ENCODE peak calls at places on chromosomes 7 and 10, in four cellular contexts. S, E, J and B are unnamed samples.

GRCh38 chr7:25389489-25390106 is 161.3 kb upstream of the NPVF start:
- DNase-seq in S (peak), E (peak), J (peak), B (peak)

GRCh38 chr7:30549933-30550493 is 44.7 kb upstream of the GARS1 start:
- DNase-seq in J (no peak), S (no peak), E (no peak), B (peak)

GRCh38 chr7:84139986-84140729 is 54.4 kb downstream of the SEMA3A start:
- DNase-seq in J (peak), S (peak), E (peak), B (no peak)

GRCh38 chr10:85668522-85668921 is 698.1 kb downstream of the GRID1 start:
- DNase-seq in J (no peak), E (no peak), S (no peak), B (no peak)

GRCh38 chr10:64515975-64516699 is 994.9 kb downstream of the REEP3 start:
- DNase-seq in E (no peak), S (no peak), J (no peak), B (no peak)

GRCh38 chr7:122337011-122337410 is 32.5 kb upstream of the FEZF1 start:
- DNase-seq in J (no peak), E (no peak), S (no peak), B (no peak)

GRCh38 chr7:22586806-22587180 is 86.8 kb upstream of the STEAP1B start:
- DNase-seq in S (peak), E (peak), J (peak), B (peak)

GRCh38 chr10:77372400-77372799 is 265.2 kb downstream of the KCNMA1 start:
- DNase-seq in E (no peak), J (no peak), S (no peak), B (no peak)

GRCh38 chr7:105934577-105935185 is 28.4 kb upstream of the CDHR3 start:
- DNase-seq in E (peak), J (no peak), S (peak), B (peak)

GRCh38 chr10:132406181-132406580 is 9.2 kb downstream of the PWWP2B start:
- DNase-seq in S (no peak), J (no peak), E (no peak), B (no peak)

GRCh38 chr7:46900312-46901263 is 681.3 kb downstream of the TNS3 start:
- DNase-seq in J (peak), S (peak), E (no peak), B (peak)

GRCh38 chr7:14899065-14899464 is 3.5 kb downstream of the DGKB start:
- DNase-seq in J (peak), S (no peak), E (no peak), B (peak)

GRCh38 chr10:78981257-78981969 is 87.4 kb upstream of the ZMIZ1 start:
- DNase-seq in J (no peak), S (no peak), E (no peak), B (no peak)

GRCh38 chr10:77024456-77024855 is 613.2 kb downstream of the KCNMA1 start:
- DNase-seq in E (no peak), S (peak), J (no peak), B (no peak)

GRCh38 chr7:51693258-51693657 is 376.6 kb upstream of the COBL start:
- DNase-seq in E (no peak), S (no peak), J (no peak), B (no peak)

GRCh38 chr10:91779011-91779605 is 19.1 kb upstream of the TNKS2 start:
- DNase-seq in J (peak), E (no peak), S (peak), B (no peak)

GRCh38 chr10:80070068-80070467 is 8.4 kb upstream of the TMEM254 start:
- DNase-seq in E (no peak), S (no peak), J (no peak), B (no peak)

GRCh38 chr7:106793015-106793651 is 71.9 kb upstream of the PIK3CG start:
- DNase-seq in J (no peak), E (peak), S (peak), B (peak)

GRCh38 chr10:86356306-86356705 is 10.3 kb downstream of the GRID1 start:
- DNase-seq in E (no peak), S (no peak), J (no peak), B (no peak)

GRCh38 chr7:66415659-66416265 is 210.6 kb downstream of the TPST1 start:
- DNase-seq in J (peak), E (no peak), S (peak), B (peak)

GRCh38 chr7:66418537-66418936 is 210.1 kb upstream of the KCTD7 start:
- DNase-seq in S (no peak), E (no peak), J (no peak), B (no peak)

GRCh38 chr7:66419210-66419609 is 209.5 kb upstream of the KCTD7 start:
- DNase-seq in E (peak), J (no peak), S (peak), B (no peak)

GRCh38 chr7:66409493-66409892 is 204.4 kb downstream of the TPST1 start:
- DNase-seq in J (no peak), S (no peak), E (peak), B (no peak)

DNA sequence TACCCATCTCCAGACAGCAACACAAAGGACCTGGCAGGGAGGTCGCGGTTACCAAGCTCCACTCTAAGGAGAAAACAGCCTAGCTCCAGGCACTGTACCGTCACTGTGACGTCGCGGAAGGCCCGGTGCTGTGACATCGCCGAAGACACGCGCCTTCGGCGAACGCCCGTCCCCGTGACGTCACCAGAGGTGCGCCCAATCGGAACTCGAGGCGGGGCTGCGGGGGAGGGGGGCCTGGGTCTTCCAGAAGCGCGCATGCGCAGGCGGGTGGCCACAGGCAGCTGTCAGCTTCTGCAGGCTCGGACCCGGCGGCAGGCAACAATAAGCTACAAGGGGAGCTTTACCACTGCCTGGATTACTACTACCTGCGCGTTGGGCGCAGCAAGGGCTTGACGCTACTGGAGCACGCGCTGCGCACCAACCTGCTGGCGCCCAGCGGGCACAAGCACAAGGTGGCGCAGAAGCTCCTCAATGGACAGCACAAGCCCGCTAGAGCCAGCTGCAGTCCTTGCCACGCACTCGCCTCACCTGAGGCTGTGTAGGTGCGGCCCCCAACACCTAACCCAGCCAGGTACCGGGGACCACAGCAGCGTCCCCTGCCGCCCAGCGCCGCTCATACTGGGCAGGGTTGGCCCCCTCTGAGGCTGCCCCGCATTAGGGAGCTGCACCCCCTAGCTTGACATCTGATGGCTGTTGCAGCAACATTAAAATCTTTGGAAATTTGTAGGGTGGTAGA is 208.4 kb downstream of the TPST1 start:
- DNase-seq in J (peak), S (peak), E (no peak), B (peak)
- H3K9ac ChIP-seq in J (peak), S (no peak), E (no peak), B (peak)

DNA sequence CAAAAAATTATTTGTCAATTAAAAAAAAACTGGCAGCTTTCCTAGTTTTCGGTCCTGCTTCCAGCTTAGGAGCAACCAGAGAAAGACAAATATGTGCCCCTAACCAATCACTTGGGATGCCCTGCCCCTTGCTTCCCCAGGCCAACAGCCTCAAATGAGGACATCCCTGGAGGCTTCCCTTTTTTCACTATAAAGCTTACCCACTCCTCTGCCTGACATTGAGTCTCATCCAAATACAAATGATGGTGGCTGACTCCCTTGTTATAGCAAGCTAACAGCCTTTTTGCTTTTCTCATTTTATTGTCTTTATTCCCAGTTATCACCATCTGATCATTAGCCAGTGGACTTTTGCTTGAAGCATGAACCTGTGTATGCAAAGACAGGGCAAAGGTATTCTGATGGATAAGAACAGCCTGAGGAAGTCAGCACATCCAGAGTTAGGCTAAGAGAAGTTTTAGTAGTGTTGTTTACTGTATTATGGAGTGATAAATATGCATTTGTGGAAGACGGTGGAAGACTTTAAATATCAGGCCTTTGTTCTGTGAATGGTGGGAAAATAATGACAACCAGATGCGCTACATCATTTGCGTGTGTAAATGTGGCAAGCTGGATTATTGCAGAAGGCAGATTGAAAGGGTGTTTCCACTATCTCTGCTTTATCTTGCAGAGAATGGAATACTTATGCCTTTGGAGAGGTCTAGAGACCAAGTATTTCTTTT is 1.7 kb upstream of the CCM2 start:
- DNase-seq in S (no peak), E (no peak), J (no peak), B (no peak)
- H3K9ac ChIP-seq in S (peak), E (peak), J (no peak), B (peak)

GRCh38 chr7:92177362-92177761 is 1.6 kb downstream of the LRRD1 start:
- DNase-seq in S (peak), J (peak), E (no peak), B (peak)

GRCh38 chr7:92179393-92179924 is 517 bp upstream of the LRRD1 start:
- DNase-seq in S (peak), E (no peak), J (peak), B (no peak)

GRCh38 chr7:92178928-92179373 is at the start of gene LRRD1:
- DNase-seq in S (peak), E (peak), J (peak), B (peak)
- H3K9ac ChIP-seq in S (peak), E (peak), J (peak), B (peak)

GRCh38 chr10:119680050-119680449 is 28.9 kb downstream of the BAG3 start:
- DNase-seq in E (no peak), J (peak), S (peak), B (no peak)

GRCh38 chr10:119677126-119677525 is 25.9 kb downstream of the BAG3 start:
- DNase-seq in E (no peak), S (no peak), J (no peak), B (no peak)

GRCh38 chr10:119680668-119681070 is 29.5 kb downstream of the BAG3 start:
- DNase-seq in J (peak), E (no peak), S (peak), B (no peak)

GRCh38 chr10:119677904-119678755 is 26.9 kb downstream of the BAG3 start:
- DNase-seq in J (no peak), S (peak), E (no peak), B (no peak)

GRCh38 chr10:119679480-119679829 is 28.3 kb downstream of the BAG3 start:
- DNase-seq in E (no peak), J (no peak), S (no peak), B (no peak)
- H3K9ac ChIP-seq in E (no peak), J (peak), S (no peak), B (no peak)

GRCh38 chr7:563629-564170 is 44.1 kb upstream of the PDGFA start:
- DNase-seq in J (no peak), E (no peak), S (no peak), B (no peak)
- H3K9ac ChIP-seq in J (no peak), E (no peak), S (no peak), B (no peak)

GRCh38 chr7:129702761-129703338 is 91.3 kb downstream of the NRF1 start:
- DNase-seq in E (peak), S (no peak), J (peak), B (no peak)

GRCh38 chr7:129703751-129704150 is 92.2 kb downstream of the NRF1 start:
- DNase-seq in E (no peak), J (no peak), S (no peak), B (no peak)

GRCh38 chr7:129702316-129702715 is 90.8 kb downstream of the NRF1 start:
- DNase-seq in J (peak), E (no peak), S (no peak), B (no peak)

DNA sequence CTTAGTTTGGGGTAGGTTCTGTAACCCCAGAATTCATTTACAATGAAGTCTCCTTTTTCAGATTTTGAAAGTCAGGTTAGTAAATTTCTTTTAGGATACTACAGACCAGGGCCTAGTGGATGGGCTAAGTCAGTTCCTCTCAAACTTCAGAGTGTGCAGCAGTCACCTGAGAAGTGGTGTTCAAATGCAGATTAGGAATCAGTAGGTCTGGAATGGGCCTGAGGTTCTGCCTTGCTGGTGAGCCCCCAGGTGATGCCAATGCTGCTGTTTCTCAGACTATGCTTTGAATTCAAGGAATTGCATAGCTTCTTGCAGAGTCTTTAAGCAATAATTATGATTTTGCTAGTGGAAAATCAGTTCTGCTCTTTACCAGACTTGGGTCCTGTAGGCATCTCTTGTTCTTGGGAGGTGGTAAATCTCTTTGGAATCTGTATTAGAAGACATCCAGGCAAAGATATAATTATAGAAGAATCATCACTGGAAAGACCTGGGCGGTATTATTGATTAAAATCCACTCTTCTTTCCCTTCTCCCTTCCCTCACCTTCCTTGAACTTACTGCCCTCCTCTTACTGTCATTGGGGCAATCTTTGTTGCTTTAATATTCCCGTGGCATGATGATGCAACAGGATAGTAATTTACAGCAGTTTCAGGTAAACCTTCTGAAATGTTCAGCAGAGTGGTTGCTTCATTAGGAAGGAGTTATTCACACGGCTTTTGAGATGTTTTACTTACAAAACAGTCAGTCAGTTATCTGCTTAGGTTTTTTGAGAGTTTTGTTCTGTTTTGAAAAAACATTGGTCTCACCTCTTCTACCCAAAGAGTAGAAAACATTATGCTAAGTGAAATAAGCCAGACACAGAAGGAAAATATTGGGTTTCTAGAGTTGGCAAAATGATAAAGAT is 87.2 kb downstream of the NRF1 start:
- DNase-seq in J (no peak), S (no peak), E (no peak), B (no peak)
- H3K9ac ChIP-seq in J (no peak), S (no peak), E (no peak), B (no peak)

GRCh38 chr7:120990468-120991118 is 2.1 kb downstream of the CPED1 start:
- DNase-seq in E (no peak), S (peak), J (no peak), B (no peak)
- H3K9ac ChIP-seq in E (no peak), S (peak), J (peak), B (peak)

DNA sequence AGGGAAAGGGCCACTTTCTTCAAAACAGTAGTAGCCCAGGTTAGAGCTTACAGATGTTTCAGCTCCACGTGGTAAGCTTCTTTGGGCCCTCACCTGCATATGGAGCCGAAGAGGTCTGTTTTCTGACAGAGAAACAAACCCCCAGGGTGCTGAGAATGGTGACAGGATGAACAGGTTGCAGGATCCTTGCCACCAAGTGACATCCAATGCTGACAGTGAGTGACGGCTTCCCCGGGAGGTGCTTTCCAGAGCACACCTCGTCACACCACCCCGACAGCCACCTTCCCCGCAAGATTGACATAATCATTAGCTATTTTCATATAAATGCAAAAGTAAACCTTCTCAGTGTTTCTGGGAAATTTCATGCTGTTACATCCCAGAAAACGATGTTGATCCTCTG is 109.3 kb upstream of the BTBD16 start:
- DNase-seq in E (no peak), S (no peak), J (no peak), B (no peak)
- H3K9ac ChIP-seq in E (no peak), S (no peak), J (no peak), B (no peak)